ENCODE peak calls at places on chromosome 5, in ten cellular contexts. F, G, U, S, K, R, M, Z, T and E are unnamed samples.

GRCh38 chr5:30802961-30803705 is 390.4 kb upstream of the CDH6 start:
- DNase-seq in Z (no peak), U (no peak), S (no peak), K (no peak), G (no peak), T (no peak), F (no peak), R (no peak), M (no peak), E (no peak)

GRCh38 chr5:170333161-170333909 is 35.8 kb upstream of the LCP2 start:
- DNase-seq in R (no peak), G (no peak), T (no peak), S (peak; percentile 44), M (no peak), U (no peak), F (no peak), Z (no peak), K (peak; percentile 18), E (no peak)

GRCh38 chr5:166338801-166339200 is 1952.6 kb upstream of the WWC1 start:
- DNase-seq in G (no peak), S (no peak), F (no peak), R (no peak), U (no peak), M (no peak), T (no peak), K (no peak), Z (no peak), E (no peak)

GRCh38 chr5:144336619-144337018 is 165.9 kb downstream of the KCTD16 start:
- DNase-seq in Z (no peak), K (no peak), F (no peak), G (no peak), U (no peak), R (no peak), T (no peak), S (no peak), M (no peak), E (no peak)

GRCh38 chr5:1439388-1440097 is 5.7 kb downstream of the SLC6A3 start:
- DNase-seq in G (no peak), F (no peak), T (no peak), M (no peak), R (no peak), U (no peak), S (no peak), Z (no peak), K (no peak), E (no peak)

GRCh38 chr5:170057311-170057710 is 48.4 kb upstream of the FOXI1 start:
- DNase-seq in Z (no peak), K (no peak), U (no peak), M (no peak), S (no peak), T (no peak), G (no peak), F (no peak), R (no peak), E (no peak)

GRCh38 chr5:95669540-95669939 is 13.3 kb downstream of the SPATA9 start:
- DNase-seq in M (peak; percentile 69), Z (no peak), U (peak; percentile 10), S (peak; percentile 98), K (no peak), R (no peak), G (peak; percentile 72), F (peak; percentile 52), T (peak; percentile 86), E (peak; percentile 97)

GRCh38 chr5:16489322-16489791 is 23.8 kb upstream of the ZNF622 start:
- DNase-seq in T (peak; percentile 36), R (no peak), G (peak; percentile 71), K (no peak), M (peak; percentile 70), S (peak; percentile 66), Z (no peak), U (no peak), F (no peak), E (peak; percentile 37)

GRCh38 chr5:119367502-119368237 is 11.9 kb downstream of the TNFAIP8 start:
- DNase-seq in Z (no peak), T (no peak), U (no peak), R (no peak), F (no peak), K (no peak), S (peak; percentile 58), G (peak; percentile 23), M (no peak), E (no peak)

GRCh38 chr5:66818304-66818934 is 222.2 kb downstream of the MAST4 start:
- DNase-seq in M (no peak), F (no peak), S (no peak), T (no peak), U (no peak), G (no peak), K (no peak), Z (no peak), R (no peak), E (no peak)

GRCh38 chr5:124871299-124871698 is 124.9 kb upstream of the ZNF608 start:
- DNase-seq in Z (no peak), M (no peak), K (no peak), T (no peak), U (no peak), G (no peak), R (no peak), S (peak; percentile 59), F (no peak), E (peak; percentile 16)

GRCh38 chr5:95725937-95726810 is 5.0 kb upstream of the RHOBTB3 start:
- DNase-seq in G (peak; percentile 38), Z (no peak), R (no peak), M (no peak), U (no peak), F (no peak), S (no peak), T (peak; percentile 43), K (no peak), E (peak; percentile 54)

GRCh38 chr5:112647428-112647827 is 90.3 kb upstream of the APC start:
- DNase-seq in F (no peak), S (no peak), U (no peak), R (no peak), M (no peak), K (no peak), T (no peak), Z (no peak), G (no peak), E (no peak)

GRCh38 chr5:107396351-107396690 is 274.4 kb downstream of the EFNA5 start:
- DNase-seq in S (no peak), R (no peak), M (no peak), U (no peak), T (no peak), F (no peak), G (no peak), Z (no peak), K (no peak), E (no peak)

GRCh38 chr5:140141241-140141640 is 15.5 kb downstream of the IGIP start:
- DNase-seq in G (peak; percentile 82), T (no peak), K (no peak), F (no peak), S (peak; percentile 40), R (no peak), U (no peak), Z (no peak), M (no peak), E (peak; percentile 67)

GRCh38 chr5:94788527-94788926 is 170.1 kb downstream of the SLF1 start:
- DNase-seq in T (no peak), U (no peak), S (no peak), G (no peak), F (no peak), M (no peak), K (no peak), Z (no peak), R (no peak), E (no peak)

GRCh38 chr5:10251409-10251808 is 1.3 kb downstream of the CCT5 start:
- DNase-seq in U (no peak), T (no peak), K (no peak), Z (no peak), M (no peak), G (no peak), R (no peak), S (no peak), F (no peak), E (no peak)

GRCh38 chr5:126383246-126383645 is 40.0 kb upstream of the GRAMD2B start:
- DNase-seq in T (no peak), S (no peak), U (no peak), R (no peak), K (no peak), F (no peak), M (no peak), Z (no peak), G (no peak), E (no peak)

GRCh38 chr5:180201051-180201987 is 7.7 kb downstream of the RASGEF1C start:
- DNase-seq in G (no peak), U (no peak), S (peak; percentile 28), Z (no peak), M (peak; percentile 19), K (peak; percentile 49), R (no peak), T (no peak), F (peak; percentile 68), E (no peak)

GRCh38 chr5:132489051-132489770 is 1.4 kb downstream of the IRF1 start:
- DNase-seq in G (no peak), K (no peak), T (no peak), U (no peak), F (no peak), M (no peak), R (peak; percentile 34), Z (no peak), S (no peak), E (no peak)

GRCh38 chr5:95808686-95809413 is 13.7 kb downstream of the GLRX start:
- DNase-seq in M (no peak), K (no peak), T (peak; percentile 89), G (peak; percentile 77), Z (peak; percentile 17), U (no peak), F (no peak), S (peak; percentile 90), R (peak; percentile 68), E (no peak)

GRCh38 chr5:57171818-57172465 is 1.9 kb upstream of the GPBP1 start:
- DNase-seq in Z (no peak), S (no peak), R (no peak), T (no peak), M (no peak), F (no peak), K (no peak), G (no peak), U (no peak), E (no peak)

GRCh38 chr5:141192110-141192725 is at the start of gene PCDHB10:
- DNase-seq in G (peak; percentile 58), U (peak; percentile 51), T (no peak), S (peak; percentile 8), R (no peak), Z (no peak), M (peak; percentile 35), F (peak; percentile 79), K (peak; percentile 51), E (no peak)

GRCh38 chr5:39898731-39899130 is 474.0 kb upstream of the DAB2 start:
- DNase-seq in T (no peak), M (no peak), R (no peak), F (no peak), K (no peak), Z (no peak), U (no peak), S (peak; percentile 7), G (no peak), E (no peak)

GRCh38 chr5:131528682-131529081 is 106.3 kb downstream of the RAPGEF6 start:
- DNase-seq in S (no peak), Z (no peak), R (no peak), F (no peak), T (no peak), M (no peak), G (no peak), U (no peak), K (no peak), E (no peak)

GRCh38 chr5:146091881-146092280 is 13.5 kb downstream of the PLAC8L1 start:
- DNase-seq in K (no peak), F (no peak), R (no peak), Z (no peak), M (no peak), U (no peak), T (no peak), S (no peak), G (no peak), E (no peak)

GRCh38 chr5:150527808-150528207 is 19.9 kb downstream of the NDST1 start:
- DNase-seq in G (no peak), M (no peak), Z (no peak), R (no peak), S (no peak), T (no peak), F (no peak), K (no peak), U (no peak), E (no peak)

GRCh38 chr5:39151731-39152130 is 67.6 kb downstream of the FYB1 start:
- DNase-seq in G (no peak), K (no peak), U (no peak), S (no peak), R (no peak), T (no peak), Z (no peak), M (no peak), F (no peak), E (no peak)